ENCODE peak calls at places on chromosomes 7 and 10, in five cellular contexts. G is sigmoid colon, W is HCT116, L is Daoy, C is HuH-7.5. U is an unnamed sample.

GRCh38 chr7:137952406-137952805 is 49.5 kb downstream of the CREB3L2 start:
- DNase-seq in W (no peak), C (no peak), L (no peak), G (no peak), U (no peak)

GRCh38 chr7:101378808-101379207 is 16.1 kb downstream of the COL26A1 start:
- DNase-seq in G (no peak), W (no peak), C (no peak), L (peak; percentile 55), U (no peak)

GRCh38 chr7:140403878-140404564 is at the start of gene RAB19:
- DNase-seq in L (no peak), W (peak; percentile 16), G (no peak), C (no peak), U (no peak)

GRCh38 chr7:128004623-128005022 is 26.6 kb downstream of the LRRC4 start:
- DNase-seq in G (no peak), C (no peak), W (no peak), L (no peak), U (no peak)

GRCh38 chr7:3043544-3044395 is at the start of gene CARD11:
- DNase-seq in W (no peak), C (no peak), L (peak; percentile 63), G (no peak), U (no peak)

GRCh38 chr10:26197248-26197647 is 19.3 kb upstream of the GAD2 start:
- DNase-seq in L (no peak), W (no peak), G (no peak), C (no peak), U (no peak)

GRCh38 chr10:86775056-86775858 is 18.8 kb downstream of the BMPR1A start:
- DNase-seq in G (no peak), C (peak; percentile 24), L (no peak), W (no peak), U (no peak)

GRCh38 chr10:127906548-127907377 is at the start of gene PTPRE:
- DNase-seq in W (peak; percentile 40), L (peak; percentile 75), G (peak; percentile 79), C (peak; percentile 63), U (peak; percentile 72)

GRCh38 chr10:95031659-95032058 is 37.6 kb downstream of the CYP2C8 start:
- DNase-seq in W (no peak), C (no peak), L (no peak), G (no peak), U (no peak)

GRCh38 chr7:31114593-31115343 is 62.7 kb downstream of the ADCYAP1R1 start:
- DNase-seq in L (no peak), G (no peak), W (no peak), C (no peak), U (no peak)

GRCh38 chr10:42996588-42996987 is 80.3 kb upstream of the RET start:
- DNase-seq in G (no peak), C (no peak), L (no peak), W (no peak), U (no peak)

GRCh38 chr10:78630944-78631838 is 437.6 kb upstream of the ZMIZ1 start:
- DNase-seq in C (no peak), W (no peak), L (peak; percentile 40), G (no peak), U (no peak)

U was measured in testis.